ENCODE peak calls at places on chromosomes 3 and 15, in four cellular contexts. X is hippocampal formation; F is stimulated activated CD8-positive, alpha-beta memory T cell treated with anti-CD3 and anti-CD28 coated beads, Interleukin-4, amount 100 ng/mL, for 4 hours; B is kidney. H is an unnamed sample.

GRCh38 chr3:17973559-17973906 is 231.1 kb upstream of the TBC1D5 start:
- DNase-seq in X (no peak), B (no peak), F (no peak), H (no peak)

GRCh38 chr3:32460031-32460749 is 42.5 kb downstream of the CMTM6 start:
- DNase-seq in F (no peak), B (no peak), X (no peak), H (no peak)

GRCh38 chr3:71658131-71658530 is 67.1 kb downstream of the EIF4E3 start:
- DNase-seq in B (peak), X (no peak), F (no peak), H (no peak)

GRCh38 chr15:65212097-65212496 is 824 bp upstream of the CILP start:
- DNase-seq in F (no peak), X (no peak), B (no peak), H (no peak)

GRCh38 chr15:35936284-35936683 is 390.3 kb upstream of the DPH6 start:
- DNase-seq in B (no peak), X (no peak), F (no peak), H (no peak)

GRCh38 chr3:122005033-122005565 is 16.9 kb downstream of the ILDR1 start:
- DNase-seq in B (no peak), F (no peak), X (no peak), H (no peak)

GRCh38 chr15:48810414-48811324 is at the start of gene CEP152:
- DNase-seq in X (peak), B (peak), F (peak), H (peak)

GRCh38 chr3:184559336-184559735 is 2.2 kb upstream of the EPHB3 start:
- DNase-seq in B (no peak), F (no peak), X (no peak), H (no peak)

GRCh38 chr3:108091498-108092259 is 848 bp upstream of the CD47 start:
- DNase-seq in B (peak), X (no peak), F (no peak), H (no peak)

GRCh38 chr15:41494190-41494921 is 682 bp downstream of the ITPKA start:
- DNase-seq in F (no peak), X (no peak), B (peak), H (peak)

GRCh38 chr15:38623744-38624143 is 59.1 kb upstream of the RASGRP1 start:
- DNase-seq in F (no peak), X (no peak), B (no peak), H (no peak)

GRCh38 chr3:184525337-184526157 is 36.0 kb upstream of the EPHB3 start:
- DNase-seq in B (peak), F (no peak), X (no peak), H (no peak)

GRCh38 chr15:81073796-81074195 is 60.3 kb upstream of the CFAP161 start:
- DNase-seq in F (no peak), X (no peak), B (no peak), H (no peak)

GRCh38 chr3:139937674-139938279 is 2.8 kb downstream of the CLSTN2 start:
- DNase-seq in X (peak), F (no peak), B (no peak), H (peak)

GRCh38 chr15:49645937-49646336 is 25.1 kb downstream of the DTWD1 start:
- DNase-seq in X (no peak), B (peak), F (no peak), H (peak)

GRCh38 chr3:128276151-128276445 is 122.8 kb downstream of the EEFSEC start:
- DNase-seq in X (no peak), B (no peak), F (no peak), H (no peak)

GRCh38 chr3:155428558-155428957 is 135.1 kb upstream of the STRIT1 start:
- DNase-seq in X (no peak), F (no peak), B (no peak), H (peak)

GRCh38 chr3:57951106-57951882 is 56.9 kb upstream of the FLNB start:
- DNase-seq in X (no peak), F (no peak), B (peak), H (peak)